ENCODE peak calls at places on chromosomes 7 and 10, in five cellular contexts. C is IMR-90; N is right lobe of liver; H is CD4-positive, alpha-beta memory T cell; W is right cardiac atrium. B is an unnamed sample.
A peak's percentile ranks its signal among the peaks of the same experiment; 100 is the strongest.

GRCh38 chr10:369441-370221 is 234.4 kb downstream of the ZMYND11 start:
- DNase-seq in C (peak; percentile 81), N (no peak), H (no peak), W (no peak), B (no peak)

GRCh38 chr7:11726251-11727155 is 105.5 kb downstream of the THSD7A start:
- DNase-seq in C (peak; percentile 9), N (no peak), H (no peak), W (peak; percentile 70), B (no peak)

GRCh38 chr10:13673165-13673564 is 86.4 kb downstream of the PRPF18 start:
- DNase-seq in C (no peak), N (no peak), H (no peak), W (no peak), B (no peak)

GRCh38 chr7:28130277-28130676 is 50.3 kb downstream of the JAZF1 start:
- DNase-seq in C (peak; percentile 95), N (no peak), H (no peak), W (no peak), B (no peak)

GRCh38 chr7:30977896-30978564 is 14.3 kb downstream of the GHRHR start:
- DNase-seq in C (peak; percentile 4), N (peak; percentile 78), H (no peak), W (no peak), B (no peak)

GRCh38 chr10:122267849-122268737 is 3.0 kb upstream of the BTBD16 start:
- DNase-seq in C (peak; percentile 25), N (peak; percentile 54), H (peak; percentile 25), W (no peak), B (no peak)

GRCh38 chr10:119421887-119422684 is 120.4 kb downstream of the RGS10 start:
- DNase-seq in C (peak; percentile 57), N (no peak), H (no peak), W (peak; percentile 79), B (no peak)

GRCh38 chr10:73841526-73842285 is 30.3 kb upstream of the NDST2 start:
- DNase-seq in C (peak; percentile 42), N (no peak), H (no peak), W (no peak), B (no peak)

GRCh38 chr7:151168022-151168786 is 710 bp upstream of the GBX1 start:
- DNase-seq in C (no peak), N (no peak), H (peak; percentile 52), W (peak; percentile 70), B (peak; percentile 39)

GRCh38 chr10:107473221-107473620 is 308.7 kb upstream of the SORCS1 start:
- DNase-seq in C (no peak), N (no peak), H (no peak), W (no peak), B (no peak)

GRCh38 chr10:36148207-36148606 is 506.1 kb upstream of the FZD8 start:
- DNase-seq in C (peak; percentile 13), N (no peak), H (no peak), W (no peak), B (no peak)

GRCh38 chr7:37341033-37341630 is 107.5 kb downstream of the ELMO1 start:
- DNase-seq in C (no peak), N (no peak), H (no peak), W (no peak), B (no peak)
- H3K4me3 ChIP-seq in C (no peak overlapping the region), N (no peak overlapping the region), H (peak overlapping the region; percentile 42), W (no peak overlapping the region), B (peak overlapping the region; percentile 17)

DNA sequence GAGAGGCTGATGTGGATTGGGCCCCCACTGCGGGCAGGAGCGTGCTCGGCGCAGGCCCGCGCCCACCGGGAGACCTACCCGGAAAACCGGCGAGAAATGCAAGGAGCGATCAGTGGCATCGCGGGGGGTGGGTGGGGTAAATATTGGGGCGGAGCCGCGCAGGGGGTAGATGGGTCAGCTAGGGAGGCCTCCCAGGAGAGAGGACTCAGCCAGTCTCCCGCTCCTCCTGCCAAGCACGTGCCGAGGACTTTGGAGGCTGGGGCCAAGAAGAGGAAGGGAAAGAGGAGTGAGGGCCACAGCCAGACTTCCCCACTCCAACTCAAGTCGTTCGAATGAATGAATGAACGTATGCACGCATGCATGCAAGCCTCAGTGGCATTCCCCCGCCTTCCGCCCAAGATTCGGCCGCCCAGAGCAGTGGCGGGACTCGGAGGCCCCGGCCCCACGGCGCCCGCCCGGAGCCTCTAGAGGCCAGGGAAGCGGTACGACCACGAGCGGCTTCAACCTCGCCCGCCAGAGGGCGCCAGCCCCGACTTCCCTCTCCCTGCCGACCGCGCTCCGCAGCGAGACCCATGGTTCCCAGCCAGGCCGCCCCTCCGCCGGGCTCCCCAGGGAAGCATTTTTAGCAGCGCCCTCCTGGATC is 3.6 kb downstream of the NPM3 start:
- DNase-seq in C (peak; percentile 46), N (peak; percentile 87), H (peak; percentile 80), W (peak; percentile 94), B (peak; percentile 73)
- H3K4me1 ChIP-seq in C (peaks cover 13% of the 10 kb centered on the region), N (no peaks in the 10 kb centered on the region), H (peaks cover 70% of the 10 kb centered on the region), W (peaks cover 5% of the 10 kb centered on the region), B (peaks cover 56% of the 10 kb centered on the region)

GRCh38 chr7:99562114-99562784 is 3.8 kb downstream of the ZNF655 start:
- DNase-seq in C (no peak), N (no peak), H (no peak), W (no peak), B (no peak)
- H3K27ac ChIP-seq in C (peak overlapping the region; percentile 98), N (no peak overlapping the region), H (no peak overlapping the region), W (no peak overlapping the region), B (no peak overlapping the region)

GRCh38 chr10:69086131-69086530 is 1.8 kb upstream of the SRGN start:
- DNase-seq in C (no peak), N (no peak), H (no peak), W (no peak), B (no peak)
- H3K4me3 ChIP-seq in C (no peak overlapping the region), N (no peak overlapping the region), H (no peak overlapping the region), W (peak overlapping the region; percentile 45), B (peak overlapping the region; percentile 26)

GRCh38 chr7:138358850-138359341 is 101.2 kb upstream of the TRIM24 start:
- DNase-seq in C (no peak), N (no peak), H (no peak), W (no peak), B (no peak)

GRCh38 chr7:138359891-138360582 is 100.0 kb upstream of the TRIM24 start:
- DNase-seq in C (no peak), N (no peak), H (no peak), W (no peak), B (no peak)

GRCh38 chr7:138363721-138364120 is 96.3 kb upstream of the TRIM24 start:
- DNase-seq in C (no peak), N (no peak), H (no peak), W (no peak), B (no peak)
- H3K4me1 ChIP-seq in C (no peaks in the 10 kb centered on the region), N (no peaks in the 10 kb centered on the region), H (no peaks in the 10 kb centered on the region), W (no peaks in the 10 kb centered on the region), B (no peaks in the 10 kb centered on the region)

GRCh38 chr7:29482056-29482455 is 81.6 kb upstream of the PRR15 start:
- DNase-seq in C (no peak), N (no peak), H (no peak), W (no peak), B (no peak)
- H3K27ac ChIP-seq in C (no peak overlapping the region), N (no peak overlapping the region), H (no peak overlapping the region), W (no peak overlapping the region), B (no peak overlapping the region)